ENCODE peak calls at places on chromosomes 7 and 10, in five cellular contexts. One of them, this sample, is unnamed.

GRCh38 chr10:82889703-82890102 is 1014.7 kb downstream of the NRG3 start:
- DNase-seq in type B pancreatic cell: no peak
- DNase-seq in aorta: no peak
- DNase-seq in activated gamma-delta T cell: no peak
- DNase-seq in activated CD8-positive, alpha-beta memory T cell treated with anti-CD3 and anti-CD28 coated beads, Interleukin-2, amount 50 U/mL, for 4 hours: no peak
- DNase-seq in this sample: no peak

GRCh38 chr7:131947661-131948060 is 391.2 kb upstream of the PODXL start:
- DNase-seq in type B pancreatic cell: no peak
- DNase-seq in aorta: no peak
- DNase-seq in activated gamma-delta T cell: no peak
- DNase-seq in activated CD8-positive, alpha-beta memory T cell treated with anti-CD3 and anti-CD28 coated beads, Interleukin-2, amount 50 U/mL, for 4 hours: no peak
- DNase-seq in this sample: no peak

GRCh38 chr10:58512470-58513188 is at the start of gene BICC1:
- DNase-seq in type B pancreatic cell: peak; percentile 72
- DNase-seq in aorta: peak; percentile 62
- DNase-seq in activated gamma-delta T cell: no peak
- DNase-seq in activated CD8-positive, alpha-beta memory T cell treated with anti-CD3 and anti-CD28 coated beads, Interleukin-2, amount 50 U/mL, for 4 hours: peak; percentile 13
- DNase-seq in this sample: no peak

GRCh38 chr10:4144802-4145201 is 359.8 kb upstream of the KLF6 start:
- DNase-seq in type B pancreatic cell: no peak
- DNase-seq in aorta: no peak
- DNase-seq in activated gamma-delta T cell: no peak
- DNase-seq in activated CD8-positive, alpha-beta memory T cell treated with anti-CD3 and anti-CD28 coated beads, Interleukin-2, amount 50 U/mL, for 4 hours: no peak
- DNase-seq in this sample: no peak

GRCh38 chr7:98278936-98279335 is 2.5 kb upstream of the BRI3 start:
- DNase-seq in type B pancreatic cell: no peak
- DNase-seq in aorta: no peak
- DNase-seq in activated gamma-delta T cell: no peak
- DNase-seq in activated CD8-positive, alpha-beta memory T cell treated with anti-CD3 and anti-CD28 coated beads, Interleukin-2, amount 50 U/mL, for 4 hours: no peak
- DNase-seq in this sample: no peak

GRCh38 chr10:44851881-44852280 is 59.3 kb upstream of the TMEM72 start:
- DNase-seq in type B pancreatic cell: peak; percentile 49
- DNase-seq in aorta: no peak
- DNase-seq in activated gamma-delta T cell: no peak
- DNase-seq in activated CD8-positive, alpha-beta memory T cell treated with anti-CD3 and anti-CD28 coated beads, Interleukin-2, amount 50 U/mL, for 4 hours: no peak
- DNase-seq in this sample: no peak

GRCh38 chr7:155188821-155189599 is 108.7 kb upstream of the INSIG1 start:
- DNase-seq in type B pancreatic cell: no peak
- DNase-seq in aorta: no peak
- DNase-seq in activated gamma-delta T cell: no peak
- DNase-seq in activated CD8-positive, alpha-beta memory T cell treated with anti-CD3 and anti-CD28 coated beads, Interleukin-2, amount 50 U/mL, for 4 hours: no peak
- DNase-seq in this sample: no peak

GRCh38 chr7:34155225-34155908 is 250.0 kb downstream of the BMPER start:
- DNase-seq in type B pancreatic cell: no peak
- DNase-seq in aorta: no peak
- DNase-seq in activated gamma-delta T cell: no peak
- DNase-seq in activated CD8-positive, alpha-beta memory T cell treated with anti-CD3 and anti-CD28 coated beads, Interleukin-2, amount 50 U/mL, for 4 hours: no peak
- DNase-seq in this sample: no peak

GRCh38 chr10:79392506-79393176 is 45.4 kb downstream of the PPIF start:
- DNase-seq in type B pancreatic cell: no peak
- DNase-seq in aorta: peak; percentile 24
- DNase-seq in activated gamma-delta T cell: no peak
- DNase-seq in activated CD8-positive, alpha-beta memory T cell treated with anti-CD3 and anti-CD28 coated beads, Interleukin-2, amount 50 U/mL, for 4 hours: no peak
- DNase-seq in this sample: no peak

This sample was measured in natural killer cell treated with Interleukin-12 subunit alpha and Interleukin-12 subunit beta and Interleukin-15 and Interleukin-18, amount 100 ng/mL, for 72 hours.